ENCODE peak calls at places on chromosomes 3 and 15, in nine cellular contexts. Z, N, T, Y, I, V, M, J and W are unnamed samples.

GRCh38 chr15:87777054-87777498 is 479.5 kb downstream of the NTRK3 start:
- DNase-seq in I (no peak), M (no peak), Y (peak), V (peak), N (peak), Z (peak), J (peak), T (no peak), W (no peak)

GRCh38 chr15:65101891-65102708 is 12.9 kb downstream of the UBAP1L start:
- DNase-seq in V (no peak), Z (no peak), J (no peak), N (no peak), T (no peak), I (no peak), M (no peak), Y (no peak), W (no peak)

GRCh38 chr3:99699841-99700240 is 61.4 kb downstream of the COL8A1 start:
- DNase-seq in J (no peak), T (no peak), V (peak), Z (peak), I (no peak), N (peak), Y (peak), M (no peak), W (no peak)

GRCh38 chr3:129820587-129820986 is 72.9 kb downstream of the TMCC1 start:
- DNase-seq in V (no peak), J (no peak), N (no peak), I (no peak), Z (no peak), M (no peak), Y (peak), T (no peak), W (no peak)

GRCh38 chr3:156175570-156175969 is 55.2 kb downstream of the KCNAB1 start:
- DNase-seq in Z (peak), V (no peak), N (no peak), M (no peak), J (no peak), I (no peak), Y (peak), T (no peak), W (no peak)

GRCh38 chr3:23175361-23176073 is 27.6 kb upstream of the UBE2E2 start:
- DNase-seq in Z (no peak), M (no peak), Y (peak), N (no peak), V (no peak), T (no peak), I (no peak), J (no peak), W (no peak)

GRCh38 chr3:51908026-51908425 is 4.9 kb upstream of the IQCF1 start:
- DNase-seq in I (no peak), M (no peak), T (no peak), V (no peak), N (no peak), Z (no peak), Y (no peak), J (no peak), W (peak)

GRCh38 chr15:68700395-68701123 is 120.1 kb downstream of the ANP32A start:
- DNase-seq in N (peak), T (no peak), V (peak), Y (peak), Z (no peak), M (no peak), I (no peak), J (no peak), W (no peak)

GRCh38 chr3:4380013-4380412 is 76.8 kb downstream of the SETMAR start:
- DNase-seq in Z (no peak), J (no peak), V (no peak), M (no peak), Y (no peak), N (no peak), T (no peak), I (no peak), W (no peak)

GRCh38 chr3:11477286-11477935 is 166.3 kb downstream of the VGLL4 start:
- DNase-seq in N (peak), Y (peak), M (no peak), I (no peak), T (no peak), J (no peak), V (peak), Z (peak), W (peak)

GRCh38 chr3:29764603-29765254 is 483.9 kb downstream of the RBMS3 start:
- DNase-seq in Z (peak), I (no peak), N (peak), T (no peak), M (no peak), V (peak), Y (peak), J (no peak), W (peak)
- TF ChIP-seq CTCF in Z (peak), I (peak), N (peak), T (peak), M (peak), V (peak), Y (peak), J (peak), W (peak)

GRCh38 chr3:159781867-159782266 is 206.8 kb upstream of the IL12A start:
- DNase-seq in N (no peak), V (no peak), Y (no peak), T (no peak), I (no peak), J (no peak), M (no peak), Z (no peak), W (no peak)
- TF ChIP-seq CTCF in N (no peak), V (no peak), Y (no peak), T (no peak), I (no peak), J (no peak), M (peak), Z (no peak), W (no peak)

GRCh38 chr3:114127517-114127916 is 51.3 kb downstream of the DRD3 start:
- DNase-seq in Z (no peak), Y (no peak), J (no peak), I (no peak), M (no peak), V (peak), T (no peak), N (no peak), W (no peak)

GRCh38 chr3:114128231-114128630 is 50.6 kb downstream of the DRD3 start:
- DNase-seq in V (no peak), M (no peak), J (no peak), Y (peak), I (no peak), T (no peak), Z (no peak), N (no peak), W (no peak)

GRCh38 chr3:114126461-114126860 is 52.4 kb downstream of the DRD3 start:
- DNase-seq in T (no peak), V (no peak), M (no peak), Z (no peak), N (no peak), J (no peak), I (no peak), Y (no peak), W (no peak)

GRCh38 chr3:114132500-114132899 is 46.4 kb downstream of the DRD3 start:
- DNase-seq in M (no peak), T (no peak), Y (no peak), I (no peak), V (no peak), Z (no peak), N (no peak), J (no peak), W (no peak)

DNA sequence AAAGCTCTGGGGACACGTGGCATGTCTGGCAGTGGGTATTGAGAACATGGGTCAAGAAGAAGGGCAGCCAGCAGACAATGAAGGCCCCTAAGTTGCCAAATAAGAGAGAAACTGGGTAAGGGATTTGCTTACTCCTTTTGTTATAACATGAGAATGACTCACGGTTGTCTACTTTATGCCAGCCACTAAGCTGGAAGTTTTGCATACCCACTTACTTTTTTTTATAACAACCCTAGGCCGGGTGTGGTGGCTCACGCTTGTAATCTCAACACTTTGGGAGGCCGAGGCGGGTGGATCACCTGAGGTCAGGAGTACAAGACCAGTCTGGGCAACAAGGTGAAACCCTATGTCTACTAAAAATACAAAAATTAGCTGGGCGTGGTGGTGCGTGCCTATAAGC is 50.0 kb downstream of the DRD3 start:
- DNase-seq in Z (peak), M (no peak), J (no peak), V (no peak), T (no peak), I (no peak), N (no peak), Y (peak), W (no peak)
- TF ChIP-seq CTCF in Z (no peak), M (no peak), J (no peak), V (no peak), T (no peak), I (no peak), N (no peak), Y (no peak), W (no peak)

GRCh38 chr3:13884851-13885703 is 5.2 kb upstream of the WNT7A start:
- DNase-seq in M (peak), I (peak), J (no peak), N (no peak), T (peak), Z (peak), Y (no peak), V (no peak), W (peak)
- TF ChIP-seq CTCF in M (peak), I (peak), J (peak), N (peak), T (peak), Z (peak), Y (peak), V (peak), W (peak)